ENCODE peak calls at places on chromosomes 3 and 15, in five cellular contexts. D, V, Q, I and R are unnamed samples.

GRCh38 chr3:107641572-107642307 is 119.0 kb downstream of the BBX start:
- DNase-seq in D (no peak), Q (no peak), V (no peak), I (no peak), R (no peak)

GRCh38 chr3:23105048-23105447 is 98.1 kb upstream of the UBE2E2 start:
- DNase-seq in D (no peak), V (no peak), I (no peak), Q (no peak), R (no peak)

GRCh38 chr3:147554332-147554731 is 145.2 kb downstream of the ZIC1 start:
- DNase-seq in Q (no peak), V (no peak), I (no peak), D (no peak), R (no peak)

GRCh38 chr15:99435761-99436346 is 129.9 kb upstream of the MEF2A start:
- DNase-seq in V (peak; percentile 19), D (no peak), I (no peak), Q (no peak), R (no peak)

GRCh38 chr15:40826123-40827075 is 2.1 kb downstream of the PPP1R14D start:
- DNase-seq in Q (no peak), I (no peak), D (no peak), V (no peak), R (no peak)

GRCh38 chr15:44194397-44195150 is 497 bp downstream of the FRMD5 start:
- DNase-seq in D (peak; percentile 40), V (peak; percentile 45), Q (no peak), I (peak; percentile 6), R (no peak)

GRCh38 chr15:60804986-60805949 is 326.3 kb upstream of the ICE2 start:
- DNase-seq in I (peak; percentile 64), Q (peak; percentile 61), V (no peak), D (no peak), R (peak; percentile 78)

GRCh38 chr15:69012761-69013364 is 1.6 kb upstream of the NOX5 start:
- DNase-seq in I (no peak), Q (no peak), D (no peak), V (no peak), R (no peak)

GRCh38 chr3:155325263-155325835 is 31.9 kb upstream of the STRIT1 start:
- DNase-seq in D (no peak), V (no peak), I (no peak), Q (no peak), R (peak; percentile 20)

GRCh38 chr15:81516461-81516860 is 142.4 kb upstream of the TMC3 start:
- DNase-seq in V (no peak), I (no peak), D (no peak), Q (no peak), R (no peak)

GRCh38 chr15:92076536-92076935 is 223.0 kb downstream of the SLCO3A1 start:
- DNase-seq in I (no peak), Q (no peak), V (no peak), D (no peak), R (no peak)

GRCh38 chr3:113274425-113274824 is 63.1 kb downstream of the BOC start:
- DNase-seq in I (no peak), Q (no peak), D (no peak), V (no peak), R (no peak)
- H3K27ac ChIP-seq in I (peak overlapping the region; percentile 81), Q (peak overlapping the region; percentile 41), D (no peak overlapping the region), V (no peak overlapping the region), R (no peak overlapping the region)

DNA sequence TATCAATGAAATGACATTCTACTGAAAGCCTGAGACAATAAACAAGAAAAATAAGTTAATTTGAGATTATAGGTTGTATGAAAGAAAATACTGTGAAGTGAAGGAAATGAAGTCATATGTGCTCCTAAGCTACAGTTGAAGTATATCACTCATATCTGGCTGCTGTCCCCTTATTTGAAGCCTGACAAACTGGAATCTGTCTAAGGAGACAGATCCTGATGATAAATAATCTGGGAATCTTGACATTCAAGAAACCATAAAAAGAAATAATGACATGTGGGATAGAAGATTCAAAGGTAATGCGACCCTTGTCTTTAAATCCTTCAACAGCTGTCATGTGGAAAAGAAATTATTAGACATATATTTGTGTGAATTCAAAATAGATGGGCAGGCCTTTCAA is 424.5 kb upstream of the LMCD1 start:
- DNase-seq in I (no peak), V (no peak), D (no peak), Q (no peak), R (no peak)
- H3K4me1 ChIP-seq in I (no peaks in the 10 kb centered on the region), V (no peaks in the 10 kb centered on the region), D (no peaks in the 10 kb centered on the region), Q (no peaks in the 10 kb centered on the region), R (no peaks in the 10 kb centered on the region)

DNA sequence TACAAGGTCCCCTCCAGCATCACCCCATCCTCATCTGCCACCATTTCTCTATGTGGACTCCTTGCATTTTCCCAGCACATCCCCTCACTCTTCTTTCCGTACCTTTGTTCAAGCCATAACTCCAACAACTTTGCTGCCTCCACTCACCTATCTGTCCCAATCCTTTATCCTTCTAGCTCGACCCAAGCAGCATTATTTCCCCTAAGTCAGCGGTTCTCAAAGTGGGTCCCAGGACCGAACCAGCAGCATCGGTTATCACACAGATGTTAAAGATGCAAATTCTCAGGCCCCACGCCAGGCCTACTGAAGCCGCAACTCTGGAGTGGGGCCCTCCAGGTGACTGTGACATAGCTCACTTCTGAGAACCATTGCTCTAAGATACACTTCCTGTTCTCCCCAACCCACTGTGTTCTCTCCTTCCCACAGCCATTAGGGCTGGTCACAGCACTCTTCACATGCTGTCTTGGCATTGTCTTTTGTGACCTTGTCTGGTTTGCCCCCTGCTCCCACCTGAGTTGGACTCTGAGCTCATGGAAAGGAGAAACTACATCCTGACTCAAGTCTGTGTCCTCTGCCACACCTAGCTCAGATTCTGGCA is 56.2 kb downstream of the AAGAB start:
- DNase-seq in Q (no peak), I (no peak), D (peak; percentile 61), V (no peak), R (no peak)
- H3K27ac ChIP-seq in Q (no peak overlapping the region), I (no peak overlapping the region), D (no peak overlapping the region), V (no peak overlapping the region), R (no peak overlapping the region)

GRCh38 chr3:46694520-46694919 is 1.0 kb upstream of the ALS2CL start:
- DNase-seq in V (no peak), I (no peak), Q (no peak), D (no peak), R (no peak)

GRCh38 chr3:46693038-46693896 is at the start of gene ALS2CL:
- DNase-seq in D (peak; percentile 74), I (peak; percentile 64), Q (no peak), V (peak; percentile 72), R (no peak)

GRCh38 chr3:46695177-46695961 is 1.9 kb upstream of the ALS2CL start:
- DNase-seq in V (peak; percentile 39), Q (peak; percentile 64), D (peak; percentile 83), I (peak; percentile 77), R (peak; percentile 66)

GRCh38 chr3:46692566-46692983 is 904 bp downstream of the ALS2CL start:
- DNase-seq in Q (no peak), I (no peak), V (peak; percentile 83), D (no peak), R (no peak)

GRCh38 chr3:46693897-46694235 is 387 bp upstream of the ALS2CL start:
- DNase-seq in V (no peak), Q (no peak), D (peak; percentile 59), I (no peak), R (no peak)
- H3K4me1 ChIP-seq in V (peaks cover 62% of the 10 kb centered on the region), Q (peaks cover 52% of the 10 kb centered on the region), D (peaks cover 57% of the 10 kb centered on the region), I (peaks cover 79% of the 10 kb centered on the region), R (peaks cover 7% of the 10 kb centered on the region)

DNA sequence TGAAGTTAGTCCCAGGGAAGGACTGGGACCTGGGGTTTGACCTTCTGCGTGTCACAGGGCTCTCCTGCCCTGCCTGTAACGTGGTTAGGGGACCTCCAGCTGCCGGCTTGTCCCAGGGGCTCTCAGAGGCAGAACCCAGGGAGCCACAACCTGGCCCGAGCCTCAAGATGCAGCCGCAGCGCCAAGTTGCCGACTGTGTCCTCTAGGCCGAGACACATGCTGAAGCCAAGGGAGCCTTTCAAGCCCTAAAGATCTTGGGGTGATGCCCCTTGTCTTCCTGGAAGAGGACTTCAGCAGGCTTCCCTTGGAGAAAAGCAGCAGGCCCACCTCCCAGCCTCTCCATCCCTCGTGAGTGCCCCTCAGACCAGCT is 7.3 kb downstream of the DNAJB8 start:
- DNase-seq in D (no peak), I (no peak), V (no peak), Q (no peak), R (no peak)
- H3K27ac ChIP-seq in D (no peak overlapping the region), I (no peak overlapping the region), V (no peak overlapping the region), Q (no peak overlapping the region), R (no peak overlapping the region)

DNA sequence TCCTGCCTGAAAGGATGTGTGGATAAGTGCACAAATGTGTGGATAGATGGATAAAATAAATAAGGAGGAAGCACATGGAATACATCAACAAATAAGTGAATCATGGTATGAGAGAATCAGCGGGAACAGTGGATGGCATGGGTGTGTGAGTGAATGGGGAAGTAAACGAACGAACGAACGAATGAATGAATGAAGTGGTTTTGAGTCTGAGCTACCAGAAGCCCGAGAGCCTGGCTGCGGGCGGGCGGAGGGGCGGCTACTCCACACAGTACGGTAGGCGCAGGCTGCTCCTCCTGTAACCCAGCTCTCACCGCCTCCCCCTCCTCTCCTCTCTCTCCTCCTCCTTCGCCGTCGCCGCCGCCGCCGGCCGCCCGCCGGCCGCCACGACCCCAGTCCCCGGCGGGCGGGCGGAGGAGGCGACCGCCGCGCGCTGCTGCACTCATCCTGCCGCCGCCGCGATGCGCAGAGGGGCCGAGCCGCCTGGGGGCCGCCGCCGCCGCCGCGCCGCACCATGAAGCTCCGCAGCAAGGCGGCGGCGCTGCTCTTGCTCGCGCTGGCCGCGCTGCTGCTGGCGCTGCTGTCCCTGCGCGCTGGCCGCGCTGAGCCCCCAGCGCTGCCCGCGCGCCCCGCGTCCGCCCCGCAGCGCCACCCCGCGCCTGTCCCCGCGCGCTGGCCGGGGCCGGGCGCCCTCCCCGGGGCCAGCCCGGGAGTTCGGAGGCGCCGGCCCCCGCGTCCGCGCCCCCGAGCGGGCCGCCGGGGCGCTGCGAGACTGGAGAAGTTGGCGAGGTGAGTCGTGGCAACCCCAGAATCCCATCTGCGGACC is at the start of gene GXYLT2:
- DNase-seq in D (peak; percentile 33), Q (no peak), I (peak; percentile 67), V (peak; percentile 53), R (peak; percentile 29)
- H3K4me1 ChIP-seq in D (peaks cover 11% of the 10 kb centered on the region), Q (peaks cover 3% of the 10 kb centered on the region), I (peaks cover 5% of the 10 kb centered on the region), V (peaks cover 11% of the 10 kb centered on the region), R (no peaks in the 10 kb centered on the region)

GRCh38 chr3:131596884-131597283 is 94.1 kb upstream of the MRPL3 start:
- DNase-seq in D (no peak), V (no peak), I (no peak), Q (no peak), R (no peak)

GRCh38 chr3:131597816-131598215 is 95.0 kb upstream of the MRPL3 start:
- DNase-seq in D (no peak), I (no peak), Q (no peak), V (no peak), R (no peak)

GRCh38 chr3:131602011-131602779 is 99.4 kb upstream of the MRPL3 start:
- DNase-seq in D (no peak), I (no peak), V (no peak), Q (no peak), R (no peak)
- H3K27ac ChIP-seq in D (no peak overlapping the region), I (no peak overlapping the region), V (no peak overlapping the region), Q (no peak overlapping the region), R (no peak overlapping the region)

GRCh38 chr15:88344786-88345185 is 88.2 kb upstream of the NTRK3 start:
- DNase-seq in V (no peak), D (no peak), Q (no peak), I (no peak), R (no peak)
- H3K4me1 ChIP-seq in V (no peaks in the 10 kb centered on the region), D (no peaks in the 10 kb centered on the region), Q (no peaks in the 10 kb centered on the region), I (no peaks in the 10 kb centered on the region), R (no peaks in the 10 kb centered on the region)

GRCh38 chr3:45966371-45966780 is 23.1 kb downstream of the CXCR6 start:
- DNase-seq in I (no peak), V (no peak), D (no peak), Q (no peak), R (no peak)
- H3K27ac ChIP-seq in I (peak overlapping the region; percentile 24), V (no peak overlapping the region), D (peak overlapping the region; percentile 71), Q (no peak overlapping the region), R (no peak overlapping the region)